ENCODE peak calls at places on chromosomes 1 and 21, in four cellular contexts. G is hepatic stellate cell, R is kidney tubule cell, U is substantia nigra. S is an unnamed sample.

GRCh38 chr1:21206117-21206516 is 29.4 kb upstream of the EIF4G3 start:
- DNase-seq in G (no peak), R (peak; percentile 94), U (no peak), S (no peak)

GRCh38 chr1:53715478-53715877 is 23.5 kb downstream of the GLIS1 start:
- DNase-seq in G (peak; percentile 47), R (no peak), U (no peak), S (no peak)

GRCh38 chr1:111164151-111164550 is 24.1 kb downstream of the CEPT1 start:
- DNase-seq in G (no peak), R (no peak), U (no peak), S (no peak)

GRCh38 chr1:10181154-10181553 is 29.2 kb upstream of the KIF1B start:
- DNase-seq in G (no peak), R (no peak), U (no peak), S (no peak)

GRCh38 chr1:165903672-165904071 is 76.3 kb downstream of the UCK2 start:
- DNase-seq in G (no peak), R (peak; percentile 88), U (no peak), S (no peak)

GRCh38 chr1:88697503-88697902 is 13.4 kb downstream of the PKN2 start:
- DNase-seq in G (no peak), R (peak; percentile 16), U (no peak), S (no peak)

GRCh38 chr1:54054438-54054749 is 986 bp downstream of the TCEANC2 start:
- DNase-seq in G (no peak), R (no peak), U (no peak), S (no peak)

GRCh38 chr1:115496904-115497527 is 144.8 kb upstream of the VANGL1 start:
- DNase-seq in G (peak; percentile 66), R (peak; percentile 95), U (no peak), S (no peak)

GRCh38 chr21:44911384-44912157 is 9.1 kb downstream of the ITGB2 start:
- DNase-seq in G (no peak), R (peak; percentile 82), U (peak; percentile 83), S (peak; percentile 65)

GRCh38 chr1:109161836-109162606 is 48.1 kb downstream of the ELAPOR1 start:
- DNase-seq in G (peak; percentile 78), R (peak; percentile 68), U (peak; percentile 13), S (no peak)

GRCh38 chr1:212256404-212256803 is 28.8 kb upstream of the PPP2R5A start:
- DNase-seq in G (no peak), R (no peak), U (no peak), S (peak; percentile 69)

GRCh38 chr1:211336161-211336560 is 9.5 kb downstream of the TRAF5 start:
- DNase-seq in G (no peak), R (no peak), U (no peak), S (no peak)

GRCh38 chr1:115545791-115546733 is 95.7 kb upstream of the VANGL1 start:
- DNase-seq in G (peak; percentile 85), R (peak; percentile 99), U (no peak), S (no peak)

GRCh38 chr1:89954401-89954800 is 40.5 kb upstream of the ZNF326 start:
- DNase-seq in G (no peak), R (peak; percentile 33), U (no peak), S (no peak)

GRCh38 chr1:31755197-31755611 is 8.9 kb downstream of the ADGRB2 start:
- DNase-seq in G (peak; percentile 78), R (peak; percentile 45), U (no peak), S (no peak)

GRCh38 chr21:27382404-27382803 is 415.5 kb upstream of the ADAMTS5 start:
- DNase-seq in G (no peak), R (no peak), U (no peak), S (no peak)

GRCh38 chr1:233635765-233636502 is 22.0 kb downstream of the KCNK1 start:
- DNase-seq in G (no peak), R (no peak), U (no peak), S (no peak)

GRCh38 chr1:100397681-100398080 is 45.4 kb downstream of the CDC14A start:
- DNase-seq in G (no peak), R (no peak), U (no peak), S (no peak)

S was measured in stimulated activated naive CD4-positive, alpha-beta T cell.